ENCODE peak calls at places on chromosomes 3 and 15, in four cellular contexts. Z is K562, H is GM12891, V is HepG2. L is an unnamed sample.

GRCh38 chr15:47376190-47376589 is 341.1 kb upstream of the SEMA6D start:
- DNase-seq in Z (no peak), H (no peak), V (no peak), L (no peak)

GRCh38 chr15:27134481-27134880 is 163.5 kb downstream of the GABRG3 start:
- DNase-seq in Z (no peak), H (no peak), V (no peak), L (no peak)

GRCh38 chr3:30260747-30261146 is 345.7 kb upstream of the TGFBR2 start:
- DNase-seq in Z (no peak), H (no peak), V (no peak), L (no peak)

GRCh38 chr3:151155409-151156128 is 47.4 kb downstream of the GPR171 start:
- DNase-seq in Z (no peak), H (no peak), V (no peak), L (no peak)

GRCh38 chr15:35330921-35331320 is 215.0 kb downstream of the DPH6 start:
- DNase-seq in Z (no peak), H (no peak), V (no peak), L (no peak)

GRCh38 chr3:153970735-153971347 is 150.3 kb upstream of the ARHGEF26 start:
- DNase-seq in Z (no peak), H (no peak), V (no peak), L (no peak)

GRCh38 chr3:139302084-139302800 is 41.6 kb upstream of the MRPS22 start:
- DNase-seq in Z (no peak), H (no peak), V (peak; percentile 57), L (no peak)

GRCh38 chr3:45965281-45966052 is 22.2 kb downstream of the CXCR6 start:
- DNase-seq in Z (no peak), H (no peak), V (no peak), L (no peak)

GRCh38 chr15:76839173-76839572 is 66.0 kb downstream of the SCAPER start:
- DNase-seq in Z (no peak), H (no peak), V (no peak), L (no peak)

GRCh38 chr15:43244092-43244491 is 22.6 kb downstream of the TGM5 start:
- DNase-seq in Z (no peak), H (no peak), V (no peak), L (no peak)

GRCh38 chr15:95446854-95447253 is 883.6 kb upstream of the NR2F2 start:
- DNase-seq in Z (no peak), H (no peak), V (no peak), L (no peak)

GRCh38 chr3:153137626-153138025 is 24.4 kb upstream of the RAP2B start:
- DNase-seq in Z (no peak), H (no peak), V (no peak), L (no peak)

GRCh38 chr15:66862111-66862815 is 160.2 kb downstream of the SMAD6 start:
- DNase-seq in Z (no peak), H (no peak), V (no peak), L (no peak)

GRCh38 chr3:14503706-14504065 is 36.5 kb downstream of the GRIP2 start:
- DNase-seq in Z (no peak), H (no peak), V (no peak), L (no peak)

GRCh38 chr15:63970723-63971426 is 75.4 kb downstream of the DAPK2 start:
- DNase-seq in Z (no peak), H (peak; percentile 44), V (no peak), L (peak; percentile 38)

GRCh38 chr3:5053021-5053831 is 68.9 kb upstream of the ARL8B start:
- DNase-seq in Z (no peak), H (no peak), V (no peak), L (no peak)

GRCh38 chr15:24678485-24678884 is 2.9 kb downstream of the NPAP1 start:
- DNase-seq in Z (no peak), H (no peak), V (no peak), L (no peak)

GRCh38 chr3:64133991-64134390 is 91.3 kb downstream of the PRICKLE2 start:
- DNase-seq in Z (no peak), H (no peak), V (no peak), L (no peak)

GRCh38 chr3:185807455-185808068 is 17.3 kb downstream of the IGF2BP2 start:
- DNase-seq in Z (no peak), H (no peak), V (no peak), L (no peak)

GRCh38 chr15:98034731-98035130 is 74.2 kb downstream of the ARRDC4 start:
- DNase-seq in Z (no peak), H (no peak), V (no peak), L (no peak)

GRCh38 chr15:36590838-36591237 is 11.4 kb downstream of the CDIN1 start:
- DNase-seq in Z (no peak), H (no peak), V (no peak), L (no peak)

GRCh38 chr3:69199942-69200341 is 77.5 kb upstream of the LMOD3 start:
- DNase-seq in Z (no peak), H (no peak), V (no peak), L (no peak)

GRCh38 chr3:69197922-69198540 is 75.6 kb upstream of the LMOD3 start:
- DNase-seq in Z (no peak), H (no peak), V (no peak), L (no peak)

GRCh38 chr3:69197455-69197854 is 75.1 kb upstream of the LMOD3 start:
- DNase-seq in Z (no peak), H (no peak), V (no peak), L (no peak)

GRCh38 chr3:69201658-69202057 is 79.3 kb upstream of the LMOD3 start:
- DNase-seq in Z (no peak), H (no peak), V (no peak), L (no peak)

GRCh38 chr3:69200384-69201068 is 78.1 kb upstream of the LMOD3 start:
- DNase-seq in Z (no peak), H (no peak), V (peak; percentile 88), L (no peak)
- TF ChIP-seq POLR2AphosphoS5 in Z (no peak), H (no peak), V (no peak), L (no peak)

DNA sequence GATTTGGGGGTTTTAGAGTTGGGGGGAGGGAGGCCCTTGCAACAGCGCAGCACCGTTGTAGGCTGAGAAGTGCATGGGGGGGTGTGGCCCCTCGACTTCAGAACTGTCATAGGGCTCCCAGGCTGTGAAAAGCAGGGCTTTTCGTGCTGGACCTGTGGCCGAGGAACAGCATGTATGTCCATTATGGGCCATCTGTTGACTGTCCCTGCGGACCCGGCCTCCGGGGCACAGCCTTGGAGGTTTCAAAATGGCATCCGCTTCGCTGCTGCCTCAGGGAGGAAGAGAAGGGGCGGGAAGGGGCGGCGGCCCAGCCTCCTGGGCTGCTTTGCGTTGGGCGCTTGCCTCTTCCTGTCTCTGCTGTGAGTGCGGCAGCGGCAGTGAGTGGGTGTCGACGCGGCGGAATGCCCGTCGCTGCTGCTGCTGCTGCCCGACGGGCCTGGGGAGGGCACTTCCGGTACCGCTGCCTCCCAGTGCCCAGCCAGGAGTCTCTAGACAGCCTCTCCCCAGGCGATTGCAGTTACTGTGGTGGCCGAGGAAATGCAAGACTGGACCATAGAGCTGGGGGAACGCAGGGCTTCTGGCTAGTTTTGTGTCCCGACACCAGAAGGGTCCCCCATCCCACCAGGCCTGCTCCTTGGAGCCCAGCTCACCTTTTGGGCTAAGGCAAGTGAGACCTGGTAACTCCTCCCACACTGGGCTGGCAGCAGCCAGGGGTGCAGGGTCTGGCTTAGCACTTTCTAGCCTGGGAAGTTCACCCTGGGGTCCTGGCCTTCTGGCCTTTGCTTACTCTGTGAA is 1.9 kb downstream of the GNAI2 start:
- DNase-seq in Z (no peak), H (peak; percentile 85), V (no peak), L (peak; percentile 93)
- TF ChIP-seq POLR2A in Z (no peak), H (peak; percentile 69), V (no peak), L (peak; percentile 81)

DNA sequence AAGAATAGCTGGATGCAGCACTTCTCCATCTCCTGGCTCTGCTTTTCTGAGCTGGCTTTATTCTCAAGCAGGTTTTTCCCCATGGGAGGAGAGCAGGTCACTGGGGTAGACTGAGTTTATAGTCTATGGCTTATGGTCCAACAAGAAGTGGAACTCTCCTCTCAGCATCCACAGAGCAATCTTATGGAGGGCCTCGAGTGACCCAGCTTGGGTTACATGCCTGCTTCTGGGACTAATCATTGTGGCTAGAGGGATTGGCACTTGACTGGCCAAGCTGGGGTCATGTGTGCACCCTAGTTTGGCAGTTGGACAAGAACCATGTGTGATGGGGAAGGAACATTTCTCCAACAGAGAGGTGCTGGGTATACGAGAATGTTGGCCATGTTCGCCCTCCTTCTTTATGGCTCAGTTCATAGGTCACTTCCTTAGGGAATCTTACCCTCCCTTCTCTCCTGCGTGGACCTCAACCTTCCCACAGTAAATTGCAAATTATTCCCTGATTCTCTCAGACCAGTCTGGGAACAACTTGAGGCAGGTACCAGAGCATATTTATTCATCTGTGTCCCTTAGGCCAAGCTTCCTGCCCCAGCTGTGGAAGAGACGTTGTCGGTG is 8.9 kb upstream of the CAMK1 start:
- DNase-seq in Z (no peak), H (no peak), V (no peak), L (no peak)
- TF ChIP-seq TAF1 in Z (no peak), H (no peak), V (no peak), L (no peak)

GRCh38 chr3:192917508-192918274 is at the start of gene MB21D2:
- DNase-seq in Z (peak; percentile 46), H (peak; percentile 78), V (peak; percentile 47), L (peak; percentile 68)
- TF ChIP-seq POLR2AphosphoS5 in Z (no peak), H (peak; percentile 66), V (no peak), L (peak; percentile 63)

DNA sequence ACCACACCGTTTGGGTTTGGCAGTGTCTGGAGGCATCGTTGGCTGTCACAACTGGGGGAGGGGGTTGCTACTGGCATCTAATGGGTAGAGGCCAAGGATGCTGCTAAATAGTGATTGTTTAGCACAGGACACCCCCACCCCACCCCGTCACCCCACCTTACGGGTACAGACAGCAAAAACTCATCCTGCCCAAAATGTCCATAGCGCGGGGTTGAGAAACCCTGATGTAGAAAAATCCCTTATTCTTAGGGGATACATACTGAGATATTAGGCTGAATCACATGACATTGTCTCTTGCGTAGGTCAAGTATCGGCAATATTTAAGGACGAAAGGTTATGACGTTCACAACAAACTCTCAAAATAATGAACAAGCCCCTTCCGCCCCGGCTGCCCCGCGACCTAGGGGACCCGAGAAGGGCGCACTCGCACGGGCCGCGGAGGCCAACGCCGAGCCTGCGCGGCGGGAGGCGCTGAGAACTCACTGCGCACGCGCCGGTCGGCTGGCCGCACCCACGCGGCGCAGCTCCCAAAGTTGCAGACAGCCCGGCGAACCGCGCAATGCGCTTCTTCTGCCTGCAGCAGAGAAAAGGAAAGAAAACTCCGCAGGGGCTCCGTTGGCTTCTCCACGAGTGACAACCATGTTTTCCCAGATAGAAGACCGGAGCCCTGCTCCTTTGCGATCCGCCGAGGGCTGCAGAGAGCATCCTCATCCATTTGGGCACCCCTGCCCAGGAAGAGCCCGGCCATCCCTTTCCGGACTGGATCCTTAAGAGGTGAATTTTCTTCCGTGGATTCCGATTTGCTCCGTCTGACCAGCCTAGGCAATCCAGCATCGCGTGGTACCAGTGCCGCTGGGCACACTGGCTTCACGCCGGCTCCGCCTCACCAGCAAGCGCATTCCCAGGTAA is 136.8 kb upstream of the CCDC54 start:
- DNase-seq in Z (peak; percentile 45), H (peak; percentile 68), V (peak; percentile 4), L (peak; percentile 62)
- TF ChIP-seq POLR2A in Z (no peak), H (no peak), V (no peak), L (no peak)

GRCh38 chr3:171896341-171896740 is 53.2 kb downstream of the TMEM212 start:
- DNase-seq in Z (no peak), H (no peak), V (no peak), L (no peak)

GRCh38 chr3:171895890-171896289 is 52.7 kb downstream of the TMEM212 start:
- DNase-seq in Z (no peak), H (no peak), V (no peak), L (no peak)

GRCh38 chr3:171892457-171892856 is 49.3 kb downstream of the TMEM212 start:
- DNase-seq in Z (no peak), H (no peak), V (no peak), L (no peak)

GRCh38 chr3:171890398-171890797 is 47.2 kb downstream of the TMEM212 start:
- DNase-seq in Z (no peak), H (no peak), V (no peak), L (no peak)
- TF ChIP-seq TAF1 in Z (no peak), H (no peak), V (no peak), L (no peak)